ENCODE peak calls at places on chromosomes 5 and 9, in eight cellular contexts. F, T, D, U, E, O, K and W are unnamed samples.

GRCh38 chr9:28899926-28900325 is 1326.6 kb upstream of the C9orf72 start:
- DNase-seq in O (no peak), D (no peak), K (no peak), F (no peak), T (no peak), E (no peak), U (no peak), W (no peak)

GRCh38 chr9:107744873-107745272 is 255.3 kb upstream of the KLF4 start:
- DNase-seq in E (no peak), U (no peak), O (no peak), F (no peak), D (no peak), K (no peak), T (no peak), W (no peak)

GRCh38 chr5:171207256-171207866 is 101.7 kb upstream of the TLX3 start:
- DNase-seq in U (peak), E (peak), D (no peak), T (peak), F (peak), O (peak), K (peak), W (peak)

GRCh38 chr9:116895956-116896355 is 208.9 kb downstream of the TRIM32 start:
- DNase-seq in U (no peak), D (no peak), F (no peak), E (no peak), T (no peak), K (no peak), O (no peak), W (no peak)

GRCh38 chr9:34139477-34140146 is 13.1 kb upstream of the DCAF12 start:
- DNase-seq in F (peak), U (peak), E (peak), O (peak), K (peak), D (no peak), T (peak), W (peak)

GRCh38 chr9:125255781-125256391 is 5.7 kb upstream of the GAPVD1 start:
- DNase-seq in F (peak), O (peak), K (no peak), E (no peak), T (no peak), U (peak), D (no peak), W (no peak)

GRCh38 chr9:26142201-26142600 is 464.0 kb upstream of the TUSC1 start:
- DNase-seq in E (no peak), T (no peak), F (no peak), U (no peak), D (no peak), O (no peak), K (no peak), W (no peak)

GRCh38 chr9:128164332-128164885 is 4.3 kb downstream of the BBLN start:
- DNase-seq in E (no peak), D (no peak), O (no peak), U (no peak), T (peak), F (no peak), K (peak), W (no peak)

GRCh38 chr5:161546463-161547301 is at the start of gene GABRB2:
- DNase-seq in K (peak), F (peak), E (no peak), O (no peak), U (peak), D (peak), T (no peak), W (peak)

GRCh38 chr5:80269991-80270438 is 14.2 kb upstream of the SERINC5 start:
- DNase-seq in U (no peak), O (no peak), T (no peak), K (no peak), D (no peak), F (no peak), E (no peak), W (no peak)

GRCh38 chr9:136081826-136082495 is 13.1 kb downstream of the NACC2 start:
- DNase-seq in U (no peak), O (no peak), T (no peak), E (no peak), F (peak), K (no peak), D (peak), W (no peak)

GRCh38 chr9:80650964-80651555 is 1038.3 kb downstream of the TLE1 start:
- DNase-seq in D (no peak), O (no peak), E (no peak), U (peak), T (peak), K (no peak), F (no peak), W (no peak)

GRCh38 chr5:42923710-42924109 is 112.0 kb upstream of the SELENOP start:
- DNase-seq in D (no peak), U (no peak), E (no peak), T (no peak), F (no peak), O (no peak), K (peak), W (no peak)

GRCh38 chr9:136687721-136688223 is 515 bp upstream of the AGPAT2 start:
- DNase-seq in O (no peak), T (no peak), D (no peak), K (peak), E (no peak), U (no peak), F (no peak), W (no peak)

GRCh38 chr9:94655739-94656138 is 16.4 kb upstream of the FBP1 start:
- DNase-seq in E (no peak), K (no peak), T (no peak), D (no peak), O (no peak), F (no peak), U (no peak), W (no peak)

GRCh38 chr5:118806571-118806970 is 181.8 kb downstream of the DTWD2 start:
- DNase-seq in D (no peak), U (no peak), O (no peak), F (no peak), K (no peak), T (no peak), E (no peak), W (peak)

GRCh38 chr9:99035313-99035712 is 69.6 kb upstream of the TGFBR1 start:
- DNase-seq in T (no peak), D (no peak), F (no peak), E (no peak), K (no peak), O (no peak), U (no peak), W (no peak)

GRCh38 chr5:114065942-114066341 is 295.9 kb upstream of the KCNN2 start:
- DNase-seq in E (no peak), K (no peak), O (no peak), F (no peak), T (no peak), U (no peak), D (no peak), W (no peak)

GRCh38 chr9:3441197-3441816 is 84.5 kb downstream of the RFX3 start:
- DNase-seq in U (peak), F (peak), D (peak), K (peak), E (peak), O (peak), T (peak), W (peak)

GRCh38 chr9:105877719-105878118 is 183.4 kb downstream of the TMEM38B start:
- DNase-seq in T (no peak), O (no peak), F (no peak), E (no peak), D (no peak), U (no peak), K (no peak), W (no peak)

GRCh38 chr9:116234091-116234490 is 80.5 kb downstream of the PAPPA start:
- DNase-seq in K (peak), E (no peak), T (peak), D (no peak), F (peak), O (peak), U (peak), W (peak)

GRCh38 chr5:177500685-177501522 is 3.5 kb upstream of the PDLIM7 start:
- DNase-seq in F (peak), E (peak), K (peak), U (peak), D (peak), O (peak), T (peak), W (peak)

GRCh38 chr5:140364472-140364765 is 4.4 kb downstream of the SLC4A9 start:
- DNase-seq in U (no peak), E (no peak), O (no peak), F (no peak), D (no peak), T (no peak), K (no peak), W (no peak)

GRCh38 chr5:140362311-140362710 is 2.3 kb downstream of the SLC4A9 start:
- DNase-seq in T (no peak), U (no peak), F (no peak), O (no peak), K (no peak), E (no peak), D (no peak), W (no peak)

GRCh38 chr5:140361901-140362300 is 1.9 kb downstream of the SLC4A9 start:
- DNase-seq in F (no peak), D (no peak), O (no peak), T (no peak), E (no peak), K (no peak), U (no peak), W (no peak)

GRCh38 chr5:140363631-140364471 is 3.9 kb downstream of the SLC4A9 start:
- DNase-seq in O (no peak), T (no peak), F (no peak), E (no peak), K (no peak), D (no peak), U (no peak), W (no peak)

DNA sequence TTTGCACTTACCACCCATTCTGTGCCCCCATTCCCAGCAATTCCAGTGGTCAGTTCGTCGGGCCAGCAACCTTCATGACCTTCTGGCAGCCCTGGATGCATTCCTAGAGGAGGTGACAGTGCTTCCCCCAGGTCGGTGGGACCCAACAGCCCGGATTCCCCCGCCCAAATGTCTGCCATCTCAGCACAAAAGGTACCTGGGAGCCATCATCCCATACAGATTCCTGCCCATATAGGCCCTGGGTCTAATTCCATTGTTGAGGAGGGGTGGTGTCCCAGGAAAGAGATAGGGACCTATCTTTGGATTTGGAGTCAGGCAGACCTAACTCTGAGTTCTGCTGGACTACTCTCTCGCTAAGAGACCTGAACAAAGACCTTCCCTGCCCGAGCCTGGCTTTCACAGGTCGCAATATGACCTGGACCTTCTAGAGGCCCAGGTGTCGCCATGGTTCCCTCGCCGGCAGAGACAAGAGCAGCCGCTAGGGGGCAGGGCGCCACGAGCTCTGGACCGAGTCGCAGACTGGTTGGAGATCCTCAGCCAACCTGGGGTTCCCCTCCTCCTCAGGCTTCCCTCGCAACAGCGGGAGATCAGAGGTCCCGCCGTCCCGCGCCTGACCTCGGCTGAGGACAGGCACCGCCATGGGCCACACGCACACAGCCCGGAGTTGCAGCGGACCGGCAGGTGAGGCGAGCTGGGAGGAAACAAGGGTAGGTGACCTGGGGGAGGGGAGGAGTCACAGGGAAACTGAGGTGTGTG is 3.1 kb downstream of the SLC4A9 start:
- DNase-seq in E (peak), K (peak), O (peak), D (peak), T (peak), U (peak), F (peak), W (peak)
- H3K4me2 ChIP-seq in E (peak), K (peak), O (peak), D (peak), T (peak), U (peak), F (no peak), W (peak)

GRCh38 chr9:91017245-91017644 is 215.6 kb downstream of the SYK start:
- DNase-seq in F (no peak), U (no peak), D (no peak), E (no peak), T (no peak), O (no peak), K (no peak), W (no peak)
- H3K4me2 ChIP-seq in F (no peak), U (no peak), D (no peak), E (no peak), T (no peak), O (no peak), K (no peak), W (no peak)

GRCh38 chr5:121251954-121252353 is 599.7 kb upstream of the FTMT start:
- DNase-seq in O (peak), T (peak), D (no peak), K (peak), U (peak), E (peak), F (no peak), W (peak)

GRCh38 chr5:121263456-121263855 is 588.2 kb upstream of the FTMT start:
- DNase-seq in T (no peak), O (no peak), U (no peak), D (no peak), K (no peak), E (no peak), F (no peak), W (no peak)

GRCh38 chr5:121257621-121258020 is 594.1 kb upstream of the FTMT start:
- DNase-seq in K (no peak), F (no peak), T (no peak), U (no peak), D (no peak), E (no peak), O (no peak), W (no peak)
- H3K4me2 ChIP-seq in K (no peak), F (no peak), T (no peak), U (no peak), D (no peak), E (no peak), O (no peak), W (no peak)

DNA sequence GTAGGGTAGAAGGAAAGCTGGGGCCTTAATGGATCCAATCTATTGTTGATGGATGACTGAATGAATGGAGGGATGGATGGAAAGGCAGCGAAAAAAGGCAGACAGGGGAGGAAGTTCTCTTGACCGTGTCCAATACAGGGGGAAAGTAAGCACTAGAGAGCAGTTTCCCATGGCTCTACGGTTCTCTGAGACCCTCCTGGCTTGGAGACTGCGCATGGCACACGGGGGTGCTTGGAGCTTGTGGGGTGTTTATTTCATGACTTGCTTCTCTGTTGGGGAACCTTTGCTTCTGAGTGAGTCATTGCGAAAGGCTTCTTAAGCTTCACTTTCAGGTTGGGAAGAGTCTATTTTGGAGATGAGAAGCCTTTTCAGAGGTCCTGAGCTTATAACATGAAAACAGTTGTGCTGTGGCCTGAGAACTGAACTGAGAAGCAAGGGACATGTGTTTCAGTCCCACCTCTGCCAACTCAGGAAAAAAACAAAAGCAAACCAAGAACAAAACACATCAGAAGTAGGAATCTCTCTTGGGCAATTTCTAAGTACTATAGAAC is 12.8 kb upstream of the TEX48 start:
- DNase-seq in D (no peak), K (peak), T (peak), E (no peak), U (no peak), F (no peak), O (no peak), W (no peak)
- H3K4me2 ChIP-seq in D (no peak), K (no peak), T (no peak), E (no peak), U (no peak), F (peak), O (no peak), W (no peak)

GRCh38 chr5:38553001-38553521 is 3.4 kb downstream of the LIFR start:
- DNase-seq in T (no peak), F (no peak), K (no peak), U (no peak), E (no peak), O (no peak), D (no peak), W (no peak)

GRCh38 chr5:38556599-38557308 is at the start of gene LIFR:
- DNase-seq in K (peak), D (peak), F (peak), U (peak), T (peak), E (peak), O (peak), W (peak)

GRCh38 chr5:38555354-38556114 is 912 bp downstream of the LIFR start:
- DNase-seq in E (no peak), F (no peak), K (peak), U (no peak), O (no peak), T (no peak), D (no peak), W (no peak)

GRCh38 chr5:38556115-38556598 is 289 bp downstream of the LIFR start:
- DNase-seq in D (no peak), F (no peak), O (peak), U (no peak), T (no peak), E (no peak), K (peak), W (no peak)

GRCh38 chr5:38554860-38555259 is 1.6 kb downstream of the LIFR start:
- DNase-seq in T (no peak), U (no peak), E (no peak), F (no peak), K (no peak), O (no peak), D (no peak), W (no peak)
- H3K4me2 ChIP-seq in T (peak), U (peak), E (peak), F (peak), K (peak), O (peak), D (peak), W (peak)

DNA sequence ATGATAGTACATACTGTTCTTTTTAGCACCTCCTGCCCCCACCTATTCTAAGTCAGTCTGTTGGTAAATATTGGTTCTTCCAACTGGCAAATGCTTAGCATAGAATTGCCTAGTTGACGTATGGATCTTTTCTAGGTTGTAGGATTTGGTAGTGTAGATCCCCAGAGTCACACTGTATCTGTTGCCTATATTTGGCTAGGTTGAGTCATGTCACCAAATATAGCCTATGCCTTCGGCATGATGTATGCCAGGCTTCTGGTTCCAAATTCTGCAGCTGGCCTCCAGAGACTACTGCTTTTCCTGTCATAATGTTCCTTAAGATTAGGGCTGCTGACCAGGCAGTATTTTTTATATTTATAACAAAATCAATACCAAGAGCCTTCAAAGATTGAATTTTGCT is 38.2 kb downstream of the CPEB4 start:
- DNase-seq in U (peak), F (no peak), E (no peak), T (peak), O (no peak), D (no peak), K (peak), W (no peak)
- H3K4me2 ChIP-seq in U (peak), F (peak), E (no peak), T (peak), O (peak), D (no peak), K (no peak), W (no peak)

GRCh38 chr5:16841416-16841815 is 94.7 kb downstream of the MYO10 start:
- DNase-seq in F (no peak), E (no peak), O (no peak), T (no peak), U (no peak), K (peak), D (no peak), W (no peak)
- H3K4me2 ChIP-seq in F (no peak), E (no peak), O (no peak), T (no peak), U (no peak), K (no peak), D (no peak), W (no peak)